ENCODE peak calls at places on chromosome 19, in nine cellular contexts. A is nucleus accumbens; N is H9; G is kidney epithelial cell; Q is NCI-H2171 treated with DMSO at 0.1 percent for 48 hours; W is WTC11; R is left colon; P is GM12891; U is stimulated activated CD4-positive, alpha-beta T cell treated with anti-CD3 and anti-CD28 coated beads, TNF-alpha, amount 100 ng/mL, for 4 hours. C is an unnamed sample.

GRCh38 chr19:6773323-6773931 is 919 bp downstream of the VAV1 start:
- DNase-seq in Q (no peak), N (peak; percentile 41), W (no peak), G (no peak), U (no peak), A (no peak), R (peak; percentile 67), P (peak; percentile 54), C (peak; percentile 35)

GRCh38 chr19:4369109-4369887 is 25.9 kb downstream of the MPND start:
- DNase-seq in G (peak; percentile 51), W (no peak), U (peak; percentile 33), A (no peak), N (peak; percentile 62), Q (no peak), P (peak; percentile 65), R (peak; percentile 86), C (peak; percentile 58)

GRCh38 chr19:49896863-49897621 is at the start of gene IL4I1:
- DNase-seq in P (peak; percentile 70), A (no peak), R (no peak), N (no peak), W (no peak), Q (no peak), U (peak; percentile 29), G (peak; percentile 53), C (peak; percentile 86)

GRCh38 chr19:23996549-23996948 is 81.9 kb downstream of the ZNF726 start:
- DNase-seq in Q (peak; percentile 29), W (peak; percentile 33), N (peak; percentile 28), R (no peak), P (no peak), U (no peak), A (no peak), G (no peak), C (no peak)

GRCh38 chr19:31349160-31349881 is at the start of gene TSHZ3:
- DNase-seq in R (peak; percentile 75), W (peak; percentile 82), U (peak; percentile 60), G (no peak), Q (peak; percentile 1), P (no peak), A (peak; percentile 46), N (peak; percentile 81), C (peak; percentile 29)

GRCh38 chr19:1469936-1470863 is 8.8 kb downstream of the C19orf25 start:
- DNase-seq in W (peak; percentile 77), R (peak; percentile 21), P (peak; percentile 80), G (no peak), A (peak; percentile 32), U (peak; percentile 69), N (peak; percentile 79), Q (peak; percentile 80), C (peak; percentile 78)

GRCh38 chr19:2586196-2586595 is 110.3 kb downstream of the GADD45B start:
- DNase-seq in R (no peak), P (no peak), Q (no peak), A (no peak), N (no peak), U (no peak), G (no peak), W (no peak), C (no peak)

GRCh38 chr19:46495789-46496099 is at the start of gene PNMA8B:
- DNase-seq in R (no peak), G (no peak), U (peak; percentile 39), A (peak; percentile 86), W (peak; percentile 97), Q (peak; percentile 85), P (peak; percentile 70), N (peak; percentile 96), C (no peak)

GRCh38 chr19:56740478-56740877 is 68.9 kb upstream of the ZNF835 start:
- DNase-seq in A (no peak), N (no peak), U (no peak), P (no peak), R (no peak), G (no peak), Q (no peak), W (no peak), C (no peak)

GRCh38 chr19:38850976-38851621 is 1.3 kb upstream of the HNRNPL start:
- DNase-seq in N (no peak), G (no peak), R (peak; percentile 60), W (peak; percentile 51), A (no peak), P (no peak), Q (peak; percentile 42), U (no peak), C (no peak)

GRCh38 chr19:4206818-4207484 is 22.4 kb upstream of the EBI3 start:
- DNase-seq in G (no peak), P (no peak), R (no peak), W (no peak), A (no peak), Q (peak; percentile 34), N (no peak), U (no peak), C (no peak)

GRCh38 chr19:29478578-29479565 is 46.9 kb upstream of the VSTM2B start:
- DNase-seq in U (no peak), A (peak; percentile 65), N (peak; percentile 90), Q (peak; percentile 43), G (no peak), R (no peak), W (peak; percentile 90), P (no peak), C (no peak)

GRCh38 chr19:41366089-41366488 is 2.1 kb upstream of the B9D2 start:
- DNase-seq in W (no peak), Q (no peak), U (no peak), A (no peak), R (no peak), N (no peak), P (no peak), G (no peak), C (no peak)

GRCh38 chr19:49637865-49638350 is 2.0 kb downstream of the RRAS start:
- DNase-seq in W (peak; percentile 67), G (no peak), Q (no peak), A (no peak), U (no peak), N (peak; percentile 86), P (no peak), R (peak; percentile 95), C (no peak)

GRCh38 chr19:41945135-41945766 is 13.9 kb downstream of the RABAC1 start:
- DNase-seq in R (peak; percentile 68), U (peak; percentile 76), W (no peak), N (no peak), P (peak; percentile 78), Q (no peak), G (no peak), A (no peak), C (peak; percentile 69)

GRCh38 chr19:16452321-16452720 is 19.4 kb downstream of the EPS15L1 start:
- DNase-seq in U (no peak), W (no peak), G (no peak), N (no peak), Q (no peak), A (no peak), R (no peak), P (no peak), C (no peak)

GRCh38 chr19:17450264-17451075 is 2.0 kb upstream of the TMEM221 start:
- DNase-seq in U (peak; percentile 26), R (peak; percentile 35), Q (no peak), N (no peak), P (no peak), G (peak; percentile 54), W (no peak), A (no peak), C (peak; percentile 67)

GRCh38 chr19:3604227-3604986 is 2.3 kb downstream of the TBXA2R start:
- DNase-seq in G (no peak), N (no peak), A (no peak), Q (no peak), U (no peak), W (no peak), P (no peak), R (no peak), C (no peak)

GRCh38 chr19:2455481-2456300 is 1.1 kb downstream of the LMNB2 start:
- DNase-seq in N (no peak), R (peak; percentile 55), P (peak; percentile 74), Q (no peak), A (no peak), G (no peak), U (peak; percentile 21), W (peak; percentile 28), C (peak; percentile 42)